ENCODE peak calls at places on chromosomes 1 and 21, in nine cellular contexts. K is ascending aorta, O is body of pancreas, X is left ventricle myocardium inferior, A is AG10803, N is fibroblast of lung, R is thyroid gland, B is A549, U is astrocyte of the spinal cord. D is an unnamed sample.
A peak's percentile ranks its signal among the peaks of the same experiment; 100 is the strongest.

GRCh38 chr21:44648557-44649311 is 2.5 kb downstream of the KRTAP10-11 start:
- DNase-seq in K (no peak), O (no peak), X (no peak), A (no peak), N (no peak), R (no peak), B (no peak), U (no peak), D (no peak)

GRCh38 chr1:32231843-32232432 is 9.7 kb downstream of the EIF3I start:
- DNase-seq in K (no peak), O (no peak), X (no peak), A (no peak), N (no peak), R (no peak), B (no peak), U (no peak), D (no peak)

GRCh38 chr1:244992833-244993232 is 128.5 kb upstream of the HNRNPU start:
- DNase-seq in K (no peak), O (no peak), X (no peak), A (peak; percentile 20), N (no peak), R (no peak), B (no peak), U (no peak), D (no peak)

GRCh38 chr1:95233321-95233736 is 681 bp upstream of the RWDD3 start:
- DNase-seq in K (peak; percentile 69), O (peak; percentile 37), X (peak; percentile 40), A (peak; percentile 11), N (peak; percentile 31), R (peak; percentile 23), B (peak; percentile 36), U (no peak), D (no peak)

GRCh38 chr1:18360251-18360650 is 120.5 kb upstream of the KLHDC7A start:
- DNase-seq in K (no peak), O (no peak), X (no peak), A (no peak), N (no peak), R (no peak), B (no peak), U (no peak), D (no peak)

GRCh38 chr1:224387302-224387912 is 30.7 kb downstream of the CNIH4 start:
- DNase-seq in K (no peak), O (no peak), X (no peak), A (no peak), N (no peak), R (no peak), B (no peak), U (no peak), D (no peak)

GRCh38 chr1:36419158-36419557 is 21.4 kb upstream of the LSM10 start:
- DNase-seq in K (no peak), O (no peak), X (no peak), A (no peak), N (no peak), R (no peak), B (no peak), U (no peak), D (no peak)

GRCh38 chr1:90722874-90723273 is 5.8 kb upstream of the BARHL2 start:
- DNase-seq in K (no peak), O (no peak), X (no peak), A (no peak), N (no peak), R (no peak), B (no peak), U (no peak), D (no peak)

GRCh38 chr1:24069817-24070216 is 42.1 kb downstream of the MYOM3 start:
- DNase-seq in K (no peak), O (no peak), X (no peak), A (peak; percentile 9), N (no peak), R (no peak), B (no peak), U (no peak), D (no peak)

GRCh38 chr1:38741341-38741740 is 118.2 kb downstream of the RRAGC start:
- DNase-seq in K (no peak), O (no peak), X (no peak), A (peak; percentile 40), N (no peak), R (no peak), B (no peak), U (no peak), D (no peak)

GRCh38 chr1:211345719-211346118 is 19.1 kb downstream of the TRAF5 start:
- DNase-seq in K (no peak), O (no peak), X (no peak), A (no peak), N (peak; percentile 26), R (no peak), B (no peak), U (peak; percentile 24), D (no peak)

GRCh38 chr1:230568008-230568407 is 74.3 kb upstream of the COG2 start:
- DNase-seq in K (no peak), O (peak; percentile 40), X (no peak), A (peak; percentile 15), N (no peak), R (no peak), B (peak; percentile 29), U (peak; percentile 7), D (peak; percentile 16)

GRCh38 chr1:202498542-202498941 is 150.0 kb downstream of the PPP1R12B start:
- DNase-seq in K (no peak), O (no peak), X (no peak), A (no peak), N (no peak), R (no peak), B (no peak), U (no peak), D (no peak)

GRCh38 chr1:204075116-204075636 is 2.3 kb downstream of the SOX13 start:
- DNase-seq in K (no peak), O (peak; percentile 50), X (no peak), A (peak; percentile 18), N (peak; percentile 12), R (peak; percentile 46), B (no peak), U (no peak), D (peak; percentile 22)

GRCh38 chr1:11948822-11949458 is 14.4 kb downstream of the PLOD1 start:
- DNase-seq in K (no peak), O (no peak), X (no peak), A (no peak), N (no peak), R (no peak), B (peak; percentile 60), U (no peak), D (no peak)

DNA sequence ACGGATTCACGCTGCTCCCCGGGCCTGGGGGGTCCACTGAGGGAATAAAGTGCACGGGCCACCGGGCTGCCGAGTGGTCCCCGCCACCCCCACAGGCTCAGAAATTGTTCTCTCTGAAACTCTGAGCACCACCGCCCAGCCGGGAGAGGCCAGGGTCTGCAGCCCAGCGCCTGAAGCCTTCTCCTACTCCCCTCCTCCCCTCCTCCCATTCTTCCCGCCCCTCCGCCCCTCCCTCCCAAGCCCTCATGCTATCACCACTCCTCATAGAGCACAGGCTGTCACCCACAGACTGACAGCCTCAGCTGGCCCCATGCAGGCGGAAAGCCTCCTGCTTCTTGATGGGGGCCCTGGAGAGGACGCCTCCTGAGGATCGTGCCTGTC is 707 bp upstream of the GPR153 start:
- DNase-seq in K (no peak), O (no peak), X (no peak), A (no peak), N (no peak), R (no peak), B (no peak), U (no peak), D (no peak)
- H3K4me3 ChIP-seq in K (peak overlapping the region; percentile 67), O (no peak overlapping the region), X (peak overlapping the region; percentile 79), A (peak overlapping the region; percentile 49), N (no peak overlapping the region), R (no peak overlapping the region), B (peak overlapping the region; percentile 57), U (peak overlapping the region; percentile 35), D (peak overlapping the region; percentile 61)

GRCh38 chr21:29181799-29182470 is 51.5 kb downstream of the MAP3K7CL start:
- DNase-seq in K (no peak), O (peak; percentile 37), X (no peak), A (peak; percentile 89), N (peak; percentile 95), R (no peak), B (peak; percentile 64), U (peak; percentile 93), D (peak; percentile 93)

GRCh38 chr21:29179503-29179902 is 49.1 kb downstream of the MAP3K7CL start:
- DNase-seq in K (no peak), O (no peak), X (no peak), A (no peak), N (no peak), R (no peak), B (no peak), U (no peak), D (no peak)

GRCh38 chr21:29177800-29178199 is 47.4 kb downstream of the MAP3K7CL start:
- DNase-seq in K (no peak), O (no peak), X (no peak), A (no peak), N (no peak), R (no peak), B (no peak), U (no peak), D (no peak)

GRCh38 chr21:29176721-29177120 is 46.3 kb downstream of the MAP3K7CL start:
- DNase-seq in K (no peak), O (no peak), X (no peak), A (no peak), N (no peak), R (no peak), B (no peak), U (no peak), D (no peak)

GRCh38 chr21:29178936-29179335 is 48.5 kb downstream of the MAP3K7CL start:
- DNase-seq in K (no peak), O (no peak), X (no peak), A (no peak), N (no peak), R (no peak), B (no peak), U (no peak), D (no peak)
- TF ChIP-seq CTCF in K (no peak), O (no peak), X (no peak), A (no peak), N (no peak), R (no peak), B (no peak), U (no peak), D (no peak)

DNA sequence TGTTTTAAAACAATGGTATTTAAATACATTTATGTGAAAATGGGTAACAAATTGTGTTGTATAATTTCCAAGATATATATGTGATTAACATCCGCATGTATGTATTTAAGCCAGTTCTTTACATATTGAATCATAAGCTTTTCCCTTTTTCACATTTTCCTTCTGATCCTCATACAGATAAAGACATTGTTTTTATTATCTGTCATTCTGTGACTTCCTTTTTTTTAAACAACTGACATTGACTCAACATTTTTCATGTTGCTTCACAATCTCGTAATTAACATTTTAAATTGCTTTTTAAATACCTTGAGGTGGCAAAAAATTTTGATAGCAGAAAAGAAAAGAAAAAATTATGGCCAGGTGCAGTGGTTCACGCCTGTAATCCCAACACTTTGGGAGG is 1.4 kb downstream of the STXBP3 start:
- DNase-seq in K (no peak), O (no peak), X (no peak), A (no peak), N (no peak), R (no peak), B (no peak), U (no peak), D (no peak)
- H3K4me3 ChIP-seq in K (peak overlapping the region; percentile 89), O (no peak overlapping the region), X (peak overlapping the region; percentile 90), A (peak overlapping the region; percentile 95), N (peak overlapping the region; percentile 90), R (no peak overlapping the region), B (peak overlapping the region; percentile 76), U (peak overlapping the region; percentile 92), D (peak overlapping the region; percentile 91)

DNA sequence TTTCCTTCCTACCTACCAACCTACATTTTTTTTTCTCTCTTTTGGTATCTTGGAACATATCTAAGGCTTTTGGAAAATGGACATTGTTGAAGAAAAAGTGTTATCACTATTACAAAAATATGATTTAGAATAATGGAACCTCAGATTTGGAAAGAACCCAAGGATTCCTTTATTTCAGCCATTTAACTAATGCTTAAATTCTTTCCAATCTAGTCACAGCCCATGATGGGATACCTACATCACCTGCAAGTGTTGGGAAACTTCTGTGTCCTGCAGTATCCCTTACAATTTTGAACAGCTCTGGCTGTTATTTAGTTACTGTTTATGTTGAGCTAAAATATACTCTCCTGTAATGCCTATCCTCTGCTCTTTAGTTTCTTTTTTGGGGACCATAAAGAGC is 22.3 kb upstream of the APOBEC4 start:
- DNase-seq in K (no peak), O (no peak), X (no peak), A (no peak), N (no peak), R (no peak), B (no peak), U (no peak), D (peak; percentile 52)
- TF ChIP-seq CTCF in K (no peak), O (no peak), X (no peak), A (no peak), N (no peak), R (no peak), B (no peak), U (no peak), D (no peak)

D was measured in fibroblast of the aortic adventitia.